ENCODE peak calls at places on chromosomes 13 and 19, in eight cellular contexts. I is testis; Q is choroid plexus epithelial cell; G is AG10803; X is CD8-positive, alpha-beta T cell; M is fibroblast of mammary gland; J is mammary epithelial cell; Z is HFF-Myc. W is an unnamed sample.

GRCh38 chr19:19475845-19476828 is 39.2 kb downstream of the TSSK6 start:
- DNase-seq in M (no peak), I (no peak), X (no peak), G (no peak), Q (peak), Z (no peak), J (peak), W (peak)

GRCh38 chr13:51122868-51123267 is 11.8 kb upstream of the C13orf42 start:
- DNase-seq in Q (no peak), Z (no peak), I (no peak), J (no peak), G (no peak), X (no peak), M (peak), W (no peak)

GRCh38 chr13:44866512-44866911 is 122.8 kb downstream of the NUFIP1 start:
- DNase-seq in M (no peak), G (no peak), Z (no peak), J (no peak), Q (no peak), I (no peak), X (no peak), W (no peak)

GRCh38 chr13:65913173-65913572 is 1317.0 kb downstream of the PCDH9 start:
- DNase-seq in Q (peak), G (peak), M (peak), Z (peak), I (no peak), X (no peak), J (peak), W (peak)

GRCh38 chr19:11256189-11256588 is 6.1 kb downstream of the DOCK6 start:
- DNase-seq in X (no peak), Z (no peak), M (no peak), J (no peak), I (peak), Q (peak), G (peak), W (peak)

GRCh38 chr13:67048084-67048792 is 181.9 kb downstream of the PCDH9 start:
- DNase-seq in Q (peak), J (peak), M (peak), I (no peak), G (peak), X (no peak), Z (peak), W (peak)

GRCh38 chr19:42683917-42684513 is 56.3 kb downstream of the PSG3 start:
- DNase-seq in Z (peak), J (peak), X (no peak), G (peak), M (peak), I (peak), Q (peak), W (peak)

GRCh38 chr19:58439576-58440554 is at the start of gene ZNF132:
- DNase-seq in G (peak), I (peak), Q (peak), X (peak), J (peak), M (peak), Z (peak), W (peak)

GRCh38 chr13:40271931-40272775 is 394.3 kb downstream of the FOXO1 start:
- DNase-seq in J (peak), G (peak), Q (peak), X (peak), I (peak), Z (peak), M (peak), W (peak)

GRCh38 chr13:59743195-59743594 is 420.5 kb downstream of the DIAPH3 start:
- DNase-seq in M (no peak), X (no peak), J (no peak), G (no peak), Q (no peak), I (no peak), Z (no peak), W (no peak)

GRCh38 chr19:6765738-6766356 is 1.4 kb downstream of the SH2D3A start:
- DNase-seq in I (no peak), Z (no peak), Q (no peak), J (peak), G (no peak), M (no peak), X (peak), W (no peak)

GRCh38 chr19:58181902-58182576 is 822 bp upstream of the ZNF274 start:
- DNase-seq in J (peak), G (peak), I (peak), M (peak), Z (no peak), Q (peak), X (peak), W (peak)

GRCh38 chr13:94613051-94613450 is 11.4 kb downstream of the GPR180 start:
- DNase-seq in Q (no peak), G (no peak), Z (no peak), I (no peak), J (no peak), X (no peak), M (no peak), W (no peak)

GRCh38 chr13:94612050-94612449 is 10.4 kb downstream of the GPR180 start:
- DNase-seq in Q (no peak), J (no peak), X (no peak), M (no peak), Z (no peak), I (no peak), G (no peak), W (no peak)

GRCh38 chr13:94620286-94620896 is 18.7 kb downstream of the GPR180 start:
- DNase-seq in G (peak), I (no peak), J (peak), M (peak), X (peak), Q (peak), Z (no peak), W (peak)

DNA sequence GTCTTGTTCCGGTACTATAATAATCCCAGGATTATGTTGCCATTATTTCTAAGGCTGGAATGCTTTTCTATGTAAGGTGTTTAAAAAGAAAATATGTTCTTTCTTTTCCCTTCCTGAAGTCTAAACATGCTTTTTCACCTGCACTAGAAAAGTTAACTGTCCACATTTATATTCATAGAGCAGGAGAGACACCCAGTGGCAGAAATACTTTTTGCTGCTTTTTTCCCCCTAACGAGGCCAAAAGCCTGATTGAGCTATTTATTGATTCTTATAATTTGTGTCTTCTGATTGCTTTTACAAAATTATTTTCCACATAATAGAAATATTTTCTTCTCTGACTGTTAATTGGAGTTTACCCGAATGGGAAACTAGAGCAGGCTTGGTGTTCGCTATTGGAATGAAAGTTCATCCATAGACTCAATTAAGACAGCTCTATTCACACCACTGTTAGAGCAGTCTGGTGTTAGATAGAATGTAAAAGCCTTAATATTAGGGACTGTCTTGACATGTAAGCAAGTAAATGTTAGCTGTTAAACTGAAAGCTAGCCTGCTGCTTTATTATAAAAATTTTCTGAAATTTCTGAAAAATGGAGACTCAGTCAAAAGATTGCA is 15.8 kb downstream of the GPR180 start:
- DNase-seq in Z (no peak), J (no peak), Q (peak), M (peak), I (no peak), X (no peak), G (peak), W (no peak)
- TF ChIP-seq CTCF in Z (peak), J (peak), Q (peak), M (peak), I (peak), X (peak), G (peak), W (peak)

GRCh38 chr19:4539169-4539696 is 603 bp downstream of the LRG1 start:
- DNase-seq in Z (no peak), G (no peak), X (no peak), Q (no peak), I (no peak), M (no peak), J (no peak), W (no peak)

GRCh38 chr19:4537953-4538600 is 1.8 kb downstream of the LRG1 start:
- DNase-seq in J (no peak), Z (no peak), M (no peak), X (no peak), I (peak), Q (no peak), G (no peak), W (no peak)

GRCh38 chr19:4541114-4541805 is 1.4 kb upstream of the LRG1 start:
- DNase-seq in X (no peak), J (no peak), Z (no peak), G (no peak), I (no peak), M (no peak), Q (no peak), W (no peak)

GRCh38 chr19:4538601-4538954 is 1.3 kb downstream of the LRG1 start:
- DNase-seq in M (no peak), G (no peak), I (no peak), J (no peak), X (no peak), Q (no peak), Z (no peak), W (no peak)

GRCh38 chr19:4539697-4540581 is at the start of gene LRG1:
- DNase-seq in X (no peak), Z (no peak), Q (peak), M (no peak), G (no peak), J (no peak), I (no peak), W (no peak)
- H3K4me3 ChIP-seq in X (no peak), Z (no peak), Q (no peak), M (no peak), G (no peak), J (no peak), I (no peak), W (no peak)

DNA sequence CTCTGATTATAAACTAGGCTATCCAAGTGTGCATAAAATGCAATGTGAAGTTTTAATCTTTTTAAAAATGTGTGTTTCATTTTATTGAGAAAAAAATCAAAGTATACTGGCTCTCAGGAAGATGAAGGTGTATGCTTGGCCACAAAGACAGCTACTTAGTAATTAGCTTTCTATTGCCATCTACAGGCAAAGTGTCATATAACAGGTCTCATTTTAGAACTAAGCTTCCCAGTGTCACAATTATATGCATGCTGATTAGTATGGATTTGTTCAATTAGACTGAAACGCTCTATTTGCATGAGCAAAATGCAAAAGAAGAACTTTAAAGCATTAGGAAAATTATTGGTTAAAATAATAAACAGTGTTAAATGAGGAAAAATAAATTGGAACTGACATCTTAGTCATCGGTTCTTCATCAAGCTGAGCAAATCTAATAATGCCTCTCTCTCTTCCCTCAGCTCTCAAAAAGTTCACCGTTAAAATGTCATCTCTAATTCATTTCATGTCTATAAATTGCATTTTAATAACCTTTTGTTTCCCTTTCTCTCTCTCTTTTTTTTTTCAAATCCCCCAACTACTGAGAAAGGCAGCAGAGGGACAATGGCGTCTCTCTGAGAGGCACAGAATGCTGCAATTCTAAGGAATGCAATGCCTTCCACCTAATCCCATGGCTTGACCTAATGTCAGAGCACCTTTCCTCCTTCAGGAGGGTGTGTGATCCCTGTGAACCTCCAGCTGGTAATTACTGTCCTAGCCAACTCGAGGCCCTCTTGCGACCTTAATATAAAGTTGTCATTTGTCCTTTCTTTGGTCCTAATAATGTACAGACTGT is 313.1 kb upstream of the MAB21L1 start:
- DNase-seq in G (peak), M (peak), I (no peak), X (no peak), J (peak), Q (peak), Z (peak), W (no peak)
- TF ChIP-seq CTCF in G (peak), M (peak), I (no peak), X (no peak), J (peak), Q (peak), Z (peak), W (peak)

GRCh38 chr13:46178821-46179220 is 3.2 kb downstream of the LCP1 start:
- DNase-seq in I (no peak), Q (no peak), Z (no peak), M (no peak), J (no peak), G (no peak), X (no peak), W (no peak)
- H3K4me3 ChIP-seq in I (no peak), Q (no peak), Z (no peak), M (no peak), J (no peak), G (no peak), X (peak), W (no peak)

GRCh38 chr13:30933334-30933681 is 852 bp downstream of the TEX26 start:
- DNase-seq in Q (no peak), G (no peak), M (no peak), I (no peak), J (no peak), X (no peak), Z (no peak), W (no peak)

GRCh38 chr13:30932481-30933333 is at the start of gene TEX26:
- DNase-seq in J (no peak), M (no peak), X (no peak), I (peak), Q (peak), Z (no peak), G (no peak), W (no peak)

GRCh38 chr13:30934803-30935202 is 2.3 kb downstream of the TEX26 start:
- DNase-seq in I (no peak), Z (no peak), X (no peak), J (no peak), Q (no peak), G (no peak), M (no peak), W (no peak)

GRCh38 chr13:30936920-30937319 is 4.5 kb downstream of the TEX26 start:
- DNase-seq in Z (no peak), J (no peak), X (no peak), Q (no peak), M (no peak), I (no peak), G (no peak), W (no peak)

DNA sequence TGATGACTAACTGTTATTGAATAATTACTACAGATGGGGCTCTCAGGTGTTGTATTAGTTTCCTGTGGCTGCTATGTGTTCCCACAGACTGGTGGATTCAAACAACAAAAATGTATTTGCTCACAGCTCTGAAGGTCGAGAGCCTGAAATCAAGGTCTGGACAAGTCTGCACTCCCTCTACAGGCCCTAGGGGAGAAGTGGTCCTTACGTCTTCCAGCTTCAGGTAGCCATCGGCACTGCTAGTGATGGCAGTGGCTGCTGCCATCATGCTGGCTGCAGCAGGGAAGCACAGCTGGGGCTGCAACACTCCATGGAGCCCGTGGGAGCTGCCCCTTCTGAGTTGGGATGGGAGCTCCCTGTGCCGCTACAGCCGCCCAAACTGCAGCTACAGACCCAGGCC is 1.9 kb downstream of the TEX26 start:
- DNase-seq in Q (peak), Z (no peak), I (no peak), M (no peak), X (no peak), J (no peak), G (no peak), W (no peak)
- TF ChIP-seq CTCF in Q (peak), Z (peak), I (no peak), M (no peak), X (no peak), J (no peak), G (peak), W (peak)

GRCh38 chr19:2476451-2477140 is 669 bp downstream of the GADD45B start:
- DNase-seq in G (peak), M (peak), Z (no peak), J (peak), Q (peak), I (peak), X (peak), W (peak)
- H3K4me3 ChIP-seq in G (peak), M (peak), Z (peak), J (peak), Q (peak), I (peak), X (peak), W (peak)

DNA sequence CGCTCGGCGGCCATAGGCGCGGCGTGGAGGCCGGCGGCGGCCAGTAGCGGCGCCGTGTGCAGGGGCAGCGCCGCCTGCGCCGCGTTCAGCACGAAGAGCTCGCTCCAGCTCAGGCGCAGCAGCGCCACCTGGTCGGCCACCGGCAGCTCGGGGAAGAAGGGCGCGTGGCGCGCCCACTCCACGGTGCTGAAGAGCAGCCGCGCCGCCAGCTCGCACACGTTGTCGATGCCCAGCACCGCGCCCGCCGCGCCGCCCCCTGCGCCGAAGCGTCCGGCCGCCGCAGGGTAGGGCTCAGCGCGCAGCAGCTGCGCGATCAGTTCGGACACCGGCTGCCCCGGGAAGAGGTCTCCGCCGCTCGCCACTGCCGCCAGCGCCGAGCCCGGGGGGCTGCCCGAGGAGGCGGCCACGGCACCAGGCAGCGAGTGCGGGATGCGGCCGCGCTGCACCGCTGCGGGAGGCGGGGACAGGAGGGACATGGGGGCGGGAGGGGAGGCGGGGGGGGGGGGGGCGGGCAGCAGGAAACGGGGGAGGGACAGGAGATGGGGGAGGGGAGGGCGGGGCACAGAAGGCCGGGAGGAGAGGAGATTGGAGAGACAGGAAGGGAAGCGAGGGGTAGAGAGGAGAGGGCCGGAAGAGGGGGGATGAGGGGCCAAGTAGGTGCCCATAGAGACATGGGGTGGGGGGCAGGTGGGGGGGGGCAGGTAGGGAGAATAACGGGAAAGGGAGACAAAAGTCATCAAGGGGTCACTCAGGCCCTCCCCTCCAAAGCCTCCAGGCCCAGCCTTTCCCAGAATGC is 9.8 kb downstream of the OCEL1 start:
- DNase-seq in M (peak), Q (peak), J (peak), G (peak), I (peak), X (peak), Z (no peak), W (peak)
- TF ChIP-seq CTCF in M (peak), Q (peak), J (peak), G (peak), I (peak), X (peak), Z (peak), W (peak)

DNA sequence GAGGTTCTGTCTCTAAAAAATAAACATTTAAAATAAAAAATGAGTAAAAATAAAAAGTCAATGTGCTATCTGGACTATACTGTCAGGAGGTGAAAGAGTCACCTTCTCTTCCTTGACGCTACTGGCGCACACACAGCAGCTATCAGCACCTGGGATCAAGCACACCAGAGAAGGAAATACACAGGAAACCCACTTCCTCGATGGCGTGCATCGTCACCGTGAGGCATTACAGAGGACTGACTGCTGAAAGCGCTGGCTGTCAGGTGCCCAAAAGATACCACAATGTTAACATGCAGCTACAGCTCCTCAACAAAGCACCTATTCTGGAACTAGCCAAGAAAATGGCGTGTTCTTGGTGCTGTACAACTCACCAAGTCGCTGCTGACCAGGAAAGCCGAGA is 6.1 kb downstream of the SLC35E1 start:
- DNase-seq in Z (no peak), I (no peak), J (no peak), G (no peak), X (peak), M (no peak), Q (no peak), W (no peak)
- H3K4me3 ChIP-seq in Z (no peak), I (no peak), J (no peak), G (no peak), X (no peak), M (no peak), Q (no peak), W (no peak)

GRCh38 chr19:35991731-35992450 is 3.1 kb upstream of the SDHAF1 start:
- DNase-seq in I (no peak), X (no peak), Q (no peak), Z (no peak), J (peak), M (no peak), G (peak), W (no peak)
- TF ChIP-seq CTCF in I (no peak), X (no peak), Q (no peak), Z (no peak), J (no peak), M (no peak), G (no peak), W (no peak)